ENCODE peak calls at places on chromosomes 6 and 20, in ten cellular contexts. N is PC-3, I is HepG2, W is HCT116, B is GM23338, K is neural progenitor cell, V is mammary epithelial cell, P is OCI-LY7, D is PC-9, U is IMR-90. O is an unnamed sample.
A peak's percentile ranks its signal among the peaks of the same experiment; 100 is the strongest.

GRCh38 chr20:34579936-34580587 is 21.5 kb downstream of the MAP1LC3A start:
- DNase-seq in P (peak; percentile 72), I (no peak), W (no peak), V (peak; percentile 34), K (no peak), D (peak; percentile 72), U (peak; percentile 34), N (peak; percentile 57), B (no peak), O (no peak)

GRCh38 chr6:4714961-4715501 is 61.2 kb upstream of the CDYL start:
- DNase-seq in U (no peak), N (peak; percentile 65), W (no peak), D (no peak), I (no peak), B (no peak), K (no peak), P (no peak), V (peak; percentile 42), O (peak; percentile 12)

GRCh38 chr6:85459224-85459901 is 9.5 kb downstream of the NT5E start:
- DNase-seq in U (peak; percentile 82), V (peak; percentile 55), D (peak; percentile 93), P (no peak), I (no peak), K (no peak), B (no peak), W (peak; percentile 50), N (peak; percentile 92), O (no peak)

GRCh38 chr6:39791850-39792500 is at the start of gene DAAM2:
- DNase-seq in I (no peak), D (no peak), B (peak; percentile 66), W (no peak), P (no peak), V (no peak), K (peak; percentile 70), N (no peak), U (peak; percentile 41), O (peak; percentile 78)

GRCh38 chr20:47262365-47263013 is 94.0 kb downstream of the ZMYND8 start:
- DNase-seq in B (no peak), K (no peak), U (no peak), D (no peak), P (peak; percentile 93), N (no peak), W (no peak), V (no peak), I (no peak), O (no peak)

GRCh38 chr6:7720346-7720745 is 5.6 kb upstream of the BMP6 start:
- DNase-seq in U (no peak), B (no peak), I (no peak), K (no peak), D (no peak), V (no peak), P (no peak), W (no peak), N (no peak), O (no peak)

GRCh38 chr6:41922154-41922553 is 855 bp downstream of the BYSL start:
- DNase-seq in D (no peak), K (no peak), B (peak; percentile 31), V (no peak), P (no peak), U (no peak), I (no peak), W (no peak), N (no peak), O (no peak)

GRCh38 chr20:60446273-60447111 is 488.3 kb downstream of the CDH26 start:
- DNase-seq in U (no peak), V (no peak), D (no peak), N (no peak), I (no peak), W (no peak), P (no peak), K (no peak), B (no peak), O (no peak)

GRCh38 chr6:3444276-3445088 is 12.4 kb downstream of the SLC22A23 start:
- DNase-seq in D (peak; percentile 39), P (no peak), B (no peak), V (no peak), W (no peak), N (peak; percentile 48), U (no peak), K (peak; percentile 29), I (peak; percentile 62), O (peak; percentile 39)

GRCh38 chr6:3447005-3447404 is 9.8 kb downstream of the SLC22A23 start:
- DNase-seq in K (no peak), W (no peak), D (no peak), P (no peak), V (no peak), N (no peak), I (no peak), B (no peak), U (no peak), O (no peak)

GRCh38 chr6:3443221-3443515 is 13.7 kb downstream of the SLC22A23 start:
- DNase-seq in P (no peak), D (no peak), I (no peak), U (no peak), K (no peak), B (no peak), W (no peak), N (no peak), V (no peak), O (no peak)

GRCh38 chr6:3449321-3449720 is 7.5 kb downstream of the SLC22A23 start:
- DNase-seq in N (no peak), U (no peak), P (no peak), D (no peak), B (no peak), K (no peak), I (no peak), W (no peak), V (no peak), O (no peak)

DNA sequence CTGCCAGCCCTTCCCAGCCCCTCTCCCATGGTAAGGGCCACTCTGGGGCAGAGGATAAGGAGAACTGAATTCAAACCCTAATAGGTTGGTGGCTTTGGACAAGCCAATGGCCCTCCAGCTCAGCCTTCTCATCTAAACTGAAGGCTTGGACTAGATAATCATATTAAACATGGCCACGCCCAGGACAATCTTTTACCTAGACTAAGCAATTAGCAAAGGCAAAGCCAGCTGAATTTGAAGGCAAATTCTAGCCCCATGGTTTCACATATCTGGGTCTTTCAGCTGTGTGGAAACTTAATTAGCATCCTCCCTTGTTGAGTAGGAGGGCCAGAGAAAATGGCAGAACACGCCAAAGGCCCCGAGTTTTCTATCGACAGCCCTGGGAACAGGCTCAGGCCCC is 10.7 kb downstream of the SLC22A23 start:
- DNase-seq in B (no peak), D (no peak), W (no peak), V (no peak), I (no peak), N (no peak), K (no peak), P (no peak), U (no peak), O (no peak)
- H2AFZ ChIP-seq in B (no peak overlapping the region), D (no peak overlapping the region), W (no peak overlapping the region), V (no peak overlapping the region), I (no peak overlapping the region), N (no peak overlapping the region), K (no peak overlapping the region), P (no peak overlapping the region), U (no peak overlapping the region), O (no peak overlapping the region)

GRCh38 chr20:40966103-40966502 is 62.5 kb upstream of the TOP1 start:
- DNase-seq in B (peak; percentile 81), W (no peak), V (no peak), U (no peak), K (peak; percentile 53), I (peak; percentile 53), P (peak; percentile 95), D (no peak), N (peak; percentile 28), O (no peak)

GRCh38 chr20:40965671-40966070 is 63.0 kb upstream of the TOP1 start:
- DNase-seq in N (no peak), K (no peak), D (no peak), B (no peak), P (no peak), V (no peak), U (no peak), I (no peak), W (no peak), O (no peak)

GRCh38 chr20:40966516-40967185 is 62.0 kb upstream of the TOP1 start:
- DNase-seq in N (no peak), B (no peak), U (no peak), P (no peak), W (no peak), K (no peak), I (no peak), V (no peak), D (no peak), O (no peak)

GRCh38 chr20:40970218-40970617 is 58.4 kb upstream of the TOP1 start:
- DNase-seq in K (peak; percentile 32), D (no peak), P (no peak), B (peak; percentile 31), I (no peak), N (peak; percentile 36), W (no peak), V (no peak), U (no peak), O (no peak)
- TF ChIP-seq CTCF in K (peak; percentile 20), D (no peak), P (no peak), B (peak; percentile 11), I (peak; percentile 21), N (peak; percentile 50), W (peak; percentile 9), V (peak; percentile 41), U (peak; percentile 23), O (no peak)

GRCh38 chr6:36027501-36028087 is at the start of gene MAPK14:
- DNase-seq in B (peak; percentile 100), N (peak; percentile 100), P (peak; percentile 100), W (peak; percentile 100), D (peak; percentile 98), I (peak; percentile 100), U (peak; percentile 100), K (peak; percentile 100), V (peak; percentile 99), O (peak; percentile 100)

GRCh38 chr6:36028887-36029324 is 1.3 kb downstream of the MAPK14 start:
- DNase-seq in W (no peak), B (peak; percentile 54), N (peak; percentile 77), V (peak; percentile 75), P (peak; percentile 78), I (peak; percentile 52), K (peak; percentile 62), U (peak; percentile 77), D (peak; percentile 61), O (peak; percentile 72)

GRCh38 chr6:36025932-36026327 is 1.5 kb upstream of the SLC26A8 start:
- DNase-seq in K (peak; percentile 15), I (peak; percentile 57), B (peak; percentile 64), P (no peak), N (peak; percentile 26), U (peak; percentile 28), D (no peak), W (no peak), V (no peak), O (no peak)

GRCh38 chr6:36029464-36029863 is 1.9 kb downstream of the MAPK14 start:
- DNase-seq in K (no peak), B (no peak), I (peak; percentile 68), W (no peak), D (peak; percentile 80), P (no peak), N (peak; percentile 65), V (peak; percentile 57), U (peak; percentile 85), O (no peak)

GRCh38 chr6:36028088-36028886 is 679 bp downstream of the MAPK14 start:
- DNase-seq in K (no peak), D (no peak), B (peak; percentile 37), I (peak; percentile 46), N (peak; percentile 26), W (no peak), P (peak; percentile 62), U (peak; percentile 12), V (peak; percentile 27), O (peak; percentile 67)
- H2AFZ ChIP-seq in K (peak overlapping the region; percentile 86), D (peak overlapping the region; percentile 95), B (peak overlapping the region; percentile 65), I (no peak overlapping the region), N (peak overlapping the region; percentile 73), W (no peak overlapping the region), P (peak overlapping the region; percentile 52), U (peak overlapping the region; percentile 98), V (peak overlapping the region; percentile 92), O (peak overlapping the region; percentile 2)

GRCh38 chr6:97288188-97288587 is 5.2 kb upstream of the MMS22L start:
- DNase-seq in W (no peak), B (no peak), V (no peak), P (no peak), N (no peak), U (no peak), D (no peak), I (peak; percentile 27), K (no peak), O (no peak)
- TF ChIP-seq CTCF in W (no peak), B (no peak), V (no peak), P (no peak), N (no peak), U (no peak), D (no peak), I (no peak), K (no peak), O (no peak)

O was measured in hepatocyte.